ENCODE peak calls at places on chromosomes 12 and 14, in six cellular contexts. W, O, N, Z, D and H are unnamed samples.

GRCh38 chr12:105698047-105698446 is 367.6 kb downstream of the C12orf75 start:
- DNase-seq in Z (no peak), N (no peak), W (no peak), D (no peak), O (no peak), H (no peak)

GRCh38 chr12:2582631-2583616 is 211.8 kb upstream of the FKBP4 start:
- DNase-seq in D (peak; percentile 75), O (peak; percentile 57), N (peak; percentile 41), W (peak; percentile 36), Z (peak; percentile 50), H (no peak)

GRCh38 chr12:4562034-4562657 is at the start of gene DYRK4:
- DNase-seq in N (no peak), D (peak; percentile 81), W (peak; percentile 60), Z (peak; percentile 62), O (peak; percentile 82), H (peak; percentile 32)

GRCh38 chr12:32102234-32102633 is 4.4 kb upstream of the BICD1 start:
- DNase-seq in O (no peak), N (no peak), W (no peak), Z (no peak), D (no peak), H (no peak)

GRCh38 chr12:104792570-104792969 is 165.5 kb downstream of the SLC41A2 start:
- DNase-seq in O (no peak), Z (peak; percentile 73), D (no peak), N (peak; percentile 59), W (peak; percentile 86), H (no peak)

GRCh38 chr12:92444763-92445162 is 258.0 kb upstream of the PLEKHG7 start:
- DNase-seq in D (no peak), Z (peak; percentile 32), O (no peak), N (no peak), W (no peak), H (no peak)

GRCh38 chr14:29805415-29806123 is 122.1 kb downstream of the PRKD1 start:
- DNase-seq in D (peak; percentile 73), O (peak; percentile 78), N (peak; percentile 48), W (peak; percentile 98), Z (peak; percentile 65), H (no peak)

GRCh38 chr14:103386632-103387329 is 1.6 kb downstream of the MARK3 start:
- DNase-seq in W (peak; percentile 35), O (no peak), N (no peak), D (no peak), Z (no peak), H (no peak)

GRCh38 chr12:92624236-92624635 is 78.6 kb upstream of the PLEKHG7 start:
- DNase-seq in N (peak; percentile 43), O (no peak), D (no peak), W (peak; percentile 77), Z (no peak), H (no peak)

GRCh38 chr12:14327717-14328116 is 37.8 kb upstream of the ATF7IP start:
- DNase-seq in D (no peak), O (no peak), N (no peak), Z (no peak), W (peak; percentile 68), H (no peak)

GRCh38 chr14:51873221-51873893 is 12.9 kb downstream of the GNG2 start:
- DNase-seq in W (peak; percentile 98), D (no peak), N (peak; percentile 86), O (no peak), Z (no peak), H (no peak)

GRCh38 chr14:65817011-65817410 is 404.5 kb downstream of the FUT8 start:
- DNase-seq in Z (no peak), O (no peak), D (no peak), N (no peak), W (no peak), H (peak; percentile 19)

GRCh38 chr12:4997939-4998338 is 45.7 kb upstream of the KCNA5 start:
- DNase-seq in Z (peak; percentile 48), W (peak; percentile 83), N (peak; percentile 26), D (no peak), O (no peak), H (no peak)

GRCh38 chr14:102593841-102594170 is 1.4 kb downstream of the RCOR1 start:
- DNase-seq in D (no peak), O (no peak), W (no peak), N (no peak), Z (peak; percentile 10), H (no peak)

GRCh38 chr12:3000548-3001275 is 41.5 kb downstream of the TEAD4 start:
- DNase-seq in O (peak; percentile 54), W (no peak), Z (no peak), N (no peak), D (no peak), H (no peak)

GRCh38 chr12:124769881-124770512 is 93.7 kb downstream of the SCARB1 start:
- DNase-seq in O (no peak), Z (no peak), N (no peak), D (no peak), W (no peak), H (no peak)

GRCh38 chr12:113244015-113244983 is 23.0 kb downstream of the TPCN1 start:
- DNase-seq in D (peak; percentile 91), W (no peak), N (no peak), Z (peak; percentile 62), O (peak; percentile 93), H (peak; percentile 85)

GRCh38 chr12:27178723-27179398 is 65.2 kb upstream of the STK38L start:
- DNase-seq in O (no peak), W (peak; percentile 53), D (no peak), N (no peak), Z (no peak), H (no peak)

GRCh38 chr14:81211844-81212243 is 8.9 kb downstream of the GTF2A1 start:
- DNase-seq in N (peak; percentile 37), Z (peak; percentile 18), W (peak; percentile 17), D (no peak), O (peak; percentile 27), H (no peak)

GRCh38 chr12:122849352-122850047 is 14.2 kb downstream of the HIP1R start:
- DNase-seq in W (no peak), Z (no peak), D (no peak), N (no peak), O (no peak), H (no peak)

GRCh38 chr12:88325076-88325827 is 183.1 kb downstream of the TMTC3 start:
- DNase-seq in N (peak; percentile 65), Z (no peak), D (no peak), W (peak; percentile 98), O (no peak), H (no peak)

GRCh38 chr12:88237954-88238353 is 95.8 kb downstream of the TMTC3 start:
- DNase-seq in W (peak; percentile 84), Z (no peak), D (no peak), O (no peak), N (peak; percentile 26), H (no peak)

GRCh38 chr12:41288188-41288811 is 100.2 kb downstream of the PDZRN4 start:
- DNase-seq in D (no peak), O (no peak), W (no peak), Z (no peak), N (no peak), H (no peak)

GRCh38 chr12:41293011-41293410 is 104.9 kb downstream of the PDZRN4 start:
- DNase-seq in W (no peak), N (no peak), O (no peak), Z (no peak), D (no peak), H (no peak)

GRCh38 chr12:41286426-41286825 is 98.3 kb downstream of the PDZRN4 start:
- DNase-seq in Z (no peak), W (no peak), O (no peak), D (no peak), N (peak; percentile 49), H (no peak)

GRCh38 chr12:41287500-41287899 is 99.4 kb downstream of the PDZRN4 start:
- DNase-seq in N (no peak), O (no peak), Z (no peak), D (no peak), W (no peak), H (no peak)

GRCh38 chr12:41289461-41289860 is 101.3 kb downstream of the PDZRN4 start:
- DNase-seq in O (no peak), W (no peak), N (no peak), Z (no peak), D (no peak), H (no peak)
- H3K4me3 ChIP-seq in O (no peak overlapping the region), W (no peak overlapping the region), N (no peak overlapping the region), Z (no peak overlapping the region), D (no peak overlapping the region), H (no peak overlapping the region)

GRCh38 chr12:106744600-106744999 is 29.9 kb upstream of the RIC8B start:
- DNase-seq in W (no peak), N (no peak), D (no peak), O (no peak), Z (no peak), H (no peak)
- TF ChIP-seq CTCF in W (no peak), N (no peak), D (no peak), O (no peak), Z (no peak), H (no peak)

GRCh38 chr12:51217968-51218606 is at the start of gene POU6F1:
- DNase-seq in O (peak; percentile 82), N (peak; percentile 77), D (peak; percentile 72), W (peak; percentile 76), Z (peak; percentile 57), H (peak; percentile 73)
- TF ChIP-seq POLR2A in O (peak; percentile 71), N (peak; percentile 22), D (no peak), W (peak; percentile 61), Z (peak; percentile 46), H (no peak)

GRCh38 chr14:23074906-23075305 is 17.6 kb upstream of the CDH24 start:
- DNase-seq in W (no peak), O (no peak), D (no peak), N (no peak), Z (no peak), H (no peak)

GRCh38 chr14:23069413-23069806 is 12.1 kb upstream of the CDH24 start:
- DNase-seq in D (no peak), O (no peak), Z (no peak), W (no peak), N (no peak), H (no peak)

GRCh38 chr14:23071244-23071974 is 14.1 kb upstream of the CDH24 start:
- DNase-seq in O (peak; percentile 83), N (peak; percentile 91), D (peak; percentile 82), Z (peak; percentile 80), W (peak; percentile 94), H (peak; percentile 81)

GRCh38 chr14:23070262-23071129 is 13.2 kb upstream of the CDH24 start:
- DNase-seq in Z (no peak), O (no peak), D (no peak), W (no peak), N (no peak), H (no peak)

DNA sequence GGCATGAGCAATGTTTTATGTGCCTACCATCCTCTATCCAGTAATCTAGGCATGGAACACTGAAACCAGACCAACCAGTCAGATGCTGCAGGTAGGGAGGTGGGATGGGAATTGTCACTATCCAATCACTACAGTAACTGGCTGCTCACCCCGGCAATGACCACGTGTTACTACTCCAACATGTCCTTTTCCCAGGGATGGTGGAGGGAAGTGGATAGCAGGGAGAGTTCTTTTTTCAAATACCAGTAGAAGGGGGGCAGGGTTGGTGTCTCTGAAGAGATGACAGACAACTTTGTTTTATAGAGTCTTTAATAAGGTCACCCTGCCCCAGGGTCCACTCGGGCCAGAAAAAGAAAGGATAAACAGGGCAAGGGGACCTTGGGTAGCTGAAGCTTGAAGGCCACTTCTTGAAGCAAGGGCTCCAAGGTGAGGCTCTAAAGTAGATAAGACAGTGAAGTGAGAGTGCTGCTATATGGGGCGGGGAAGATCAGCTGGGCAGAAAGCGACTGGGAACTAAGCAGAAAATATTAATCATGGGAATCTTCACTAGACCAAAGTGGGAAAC is 14.7 kb upstream of the CDH24 start:
- DNase-seq in O (no peak), N (no peak), D (no peak), Z (no peak), W (no peak), H (no peak)
- H3K4me3 ChIP-seq in O (no peak overlapping the region), N (no peak overlapping the region), D (peak overlapping the region; percentile 68), Z (peak overlapping the region; percentile 68), W (no peak overlapping the region), H (peak overlapping the region; percentile 77)

GRCh38 chr12:24482882-24483604 is 465.9 kb downstream of the BCAT1 start:
- DNase-seq in Z (no peak), N (no peak), W (peak; percentile 50), D (no peak), O (no peak), H (no peak)
- TF ChIP-seq CTCF in Z (no peak), N (no peak), W (no peak), D (no peak), O (no peak), H (no peak)